ENCODE peak calls at places on chromosomes 12 and 14, in nine cellular contexts. J is hepatocyte; Q is NB4; K is activated CD8-positive, alpha-beta T cell treated with anti-CD3 and anti-CD28 coated beads, Interleukin-2, amount 10 ng/mL, durations not matched to agents 7 days and 5 days; H is Calu3; S is AG04450; Y is cardiac fibroblast; X is HS-5; B is activated CD4-positive, alpha-beta T cell treated with anti-CD3 and anti-CD28 coated beads, Interleukin-2, amount 50 U/mL, for 24 hours. O is an unnamed sample.

GRCh38 chr12:100186071-100186470 is 14.5 kb upstream of the ACTR6 start:
- DNase-seq in J (no peak), Q (peak; percentile 71), K (no peak), H (no peak), S (no peak), Y (no peak), X (no peak), B (no peak), O (peak; percentile 56)

GRCh38 chr12:103441437-103442186 is 54.2 kb downstream of the C12orf42 start:
- DNase-seq in J (no peak), Q (peak; percentile 44), K (peak; percentile 65), H (no peak), S (no peak), Y (no peak), X (no peak), B (no peak), O (peak; percentile 90)

GRCh38 chr14:51318777-51319176 is 78.7 kb downstream of the TMX1 start:
- DNase-seq in J (no peak), Q (no peak), K (no peak), H (no peak), S (no peak), Y (no peak), X (no peak), B (no peak), O (no peak)

GRCh38 chr14:83473846-83474245 is 1940.2 kb upstream of the SEL1L start:
- DNase-seq in J (no peak), Q (no peak), K (no peak), H (no peak), S (no peak), Y (peak; percentile 5), X (peak; percentile 28), B (no peak), O (no peak)

GRCh38 chr12:120534203-120534702 is at the start of gene RNF10:
- DNase-seq in J (peak; percentile 90), Q (peak; percentile 93), K (peak; percentile 83), H (peak; percentile 80), S (peak; percentile 59), Y (peak; percentile 95), X (peak; percentile 71), B (peak; percentile 39), O (peak; percentile 78)

GRCh38 chr12:24977711-24978110 is 28.8 kb upstream of the BCAT1 start:
- DNase-seq in J (no peak), Q (no peak), K (no peak), H (no peak), S (no peak), Y (no peak), X (no peak), B (no peak), O (no peak)

GRCh38 chr12:75735853-75736252 is 224.4 kb upstream of the KRR1 start:
- DNase-seq in J (no peak), Q (no peak), K (no peak), H (no peak), S (no peak), Y (no peak), X (no peak), B (no peak), O (no peak)

GRCh38 chr14:72558721-72559120 is 335.2 kb downstream of the DPF3 start:
- DNase-seq in J (no peak), Q (no peak), K (no peak), H (no peak), S (peak; percentile 37), Y (peak; percentile 41), X (no peak), B (no peak), O (peak; percentile 16)

GRCh38 chr12:8028267-8028666 is 4.2 kb upstream of the FOXJ2 start:
- DNase-seq in J (no peak), Q (no peak), K (no peak), H (no peak), S (no peak), Y (no peak), X (no peak), B (no peak), O (no peak)

GRCh38 chr14:65704850-65705249 is 292.3 kb downstream of the FUT8 start:
- DNase-seq in J (no peak), Q (no peak), K (no peak), H (no peak), S (no peak), Y (peak; percentile 25), X (no peak), B (no peak), O (no peak)

GRCh38 chr14:95058491-95058890 is 98.8 kb downstream of the DICER1 start:
- DNase-seq in J (no peak), Q (no peak), K (no peak), H (no peak), S (no peak), Y (no peak), X (no peak), B (no peak), O (no peak)

GRCh38 chr12:31506907-31507306 is 84.0 kb downstream of the DENND5B start:
- DNase-seq in J (peak; percentile 27), Q (no peak), K (no peak), H (no peak), S (no peak), Y (peak; percentile 73), X (peak; percentile 38), B (no peak), O (no peak)

GRCh38 chr14:99213101-99213500 is 58.9 kb downstream of the BCL11B start:
- DNase-seq in J (no peak), Q (no peak), K (no peak), H (no peak), S (no peak), Y (no peak), X (no peak), B (no peak), O (no peak)